ENCODE peak calls at places on chromosome 12, in six cellular contexts. H is psoas muscle; K is K562; Z is mesenchymal stem cell; U is IMR-90; B is CD8-positive, alpha-beta memory T cell. F is an unnamed sample. For H3K36me3, the result is how much of the 10 kb centered on the place peaks cover.

GRCh38 chr12:84813780-84814663 is 98.6 kb downstream of the SLC6A15 start:
- DNase-seq in H (no peak), K (no peak), Z (no peak), U (no peak), B (no peak), F (no peak)

GRCh38 chr12:43281563-43281962 is 270.4 kb downstream of the ADAMTS20 start:
- DNase-seq in H (no peak), K (no peak), Z (no peak), U (no peak), B (no peak), F (no peak)

GRCh38 chr12:4817813-4818212 is 91.9 kb upstream of the KCNA1 start:
- DNase-seq in H (no peak), K (no peak), Z (no peak), U (no peak), B (no peak), F (no peak)

GRCh38 chr12:7844131-7844530 is 28.6 kb downstream of the SLC2A14 start:
- DNase-seq in H (no peak), K (no peak), Z (peak), U (peak), B (no peak), F (no peak)

GRCh38 chr12:28604240-28604639 is 414.0 kb downstream of the CCDC91 start:
- DNase-seq in H (no peak), K (no peak), Z (no peak), U (no peak), B (no peak), F (no peak)

GRCh38 chr12:110741795-110742717 is 635 bp downstream of the PPP1CC start:
- DNase-seq in H (peak), K (peak), Z (peak), U (peak), B (no peak), F (peak)

GRCh38 chr12:101229841-101230241 is 19.8 kb upstream of the SLC5A8 start:
- DNase-seq in H (no peak), K (no peak), Z (no peak), U (no peak), B (no peak), F (no peak)

GRCh38 chr12:48969847-48970701 is 1.5 kb downstream of the WNT10B start:
- DNase-seq in H (no peak), K (peak), Z (peak), U (no peak), B (no peak), F (no peak)

GRCh38 chr12:14962180-14962579 is 779 bp upstream of the ARHGDIB start:
- DNase-seq in H (no peak), K (no peak), Z (no peak), U (no peak), B (no peak), F (no peak)

GRCh38 chr12:49367381-49368239 is at the start of gene SPATS2:
- DNase-seq in H (peak), K (no peak), Z (peak), U (no peak), B (no peak), F (peak)

GRCh38 chr12:89864419-89864818 is 155.8 kb upstream of the ATP2B1 start:
- DNase-seq in H (no peak), K (no peak), Z (peak), U (no peak), B (no peak), F (no peak)

GRCh38 chr12:22282283-22282682 is 52.2 kb downstream of the ST8SIA1 start:
- DNase-seq in H (no peak), K (no peak), Z (peak), U (peak), B (no peak), F (no peak)

GRCh38 chr12:30980886-30981662 is 54.5 kb downstream of the TSPAN11 start:
- DNase-seq in H (no peak), K (no peak), Z (no peak), U (no peak), B (no peak), F (no peak)

GRCh38 chr12:130508318-130508717 is 170.6 kb downstream of the PIWIL1 start:
- DNase-seq in H (no peak), K (no peak), Z (no peak), U (no peak), B (no peak), F (no peak)

GRCh38 chr12:75853621-75854020 is 178.0 kb downstream of the PHLDA1 start:
- DNase-seq in H (no peak), K (no peak), Z (peak), U (no peak), B (no peak), F (no peak)

GRCh38 chr12:3757261-3757660 is 4.4 kb upstream of the CRACR2A start:
- DNase-seq in H (no peak), K (no peak), Z (no peak), U (no peak), B (no peak), F (no peak)

GRCh38 chr12:108832730-108833354 is 24.5 kb downstream of the SSH1 start:
- DNase-seq in H (no peak), K (no peak), Z (peak), U (peak), B (no peak), F (no peak)

GRCh38 chr12:524167-524951 is 64.6 kb downstream of the B4GALNT3 start:
- DNase-seq in H (no peak), K (no peak), Z (no peak), U (no peak), B (no peak), F (no peak)

GRCh38 chr12:91529829-91530228 is 347.2 kb upstream of the DCN start:
- DNase-seq in H (no peak), K (no peak), Z (no peak), U (no peak), B (no peak), F (no peak)

GRCh38 chr12:1083086-1083887 is 92.3 kb downstream of the ERC1 start:
- DNase-seq in H (no peak), K (no peak), Z (peak), U (no peak), B (no peak), F (no peak)

GRCh38 chr12:126708492-126708896 is 1558.5 kb upstream of the TMEM132C start:
- DNase-seq in H (no peak), K (no peak), Z (no peak), U (no peak), B (no peak), F (no peak)

GRCh38 chr12:8697120-8697475 is 693 bp upstream of the RIMKLB start:
- DNase-seq in H (peak), K (peak), Z (peak), U (peak), B (no peak), F (no peak)

GRCh38 chr12:25549120-25549519 is 4.0 kb downstream of the LMNTD1 start:
- DNase-seq in H (no peak), K (no peak), Z (no peak), U (no peak), B (no peak), F (no peak)

GRCh38 chr12:7113389-7113871 is 4.4 kb upstream of the C1RL start:
- DNase-seq in H (no peak), K (peak), Z (peak), U (peak), B (peak), F (peak)

GRCh38 chr12:60174914-60175313 is 579.1 kb downstream of the SLC16A7 start:
- DNase-seq in H (no peak), K (no peak), Z (no peak), U (peak), B (no peak), F (no peak)

GRCh38 chr12:82671673-82672195 is 15.0 kb upstream of the TMTC2 start:
- DNase-seq in H (no peak), K (no peak), Z (no peak), U (no peak), B (no peak), F (no peak)

GRCh38 chr12:41223600-41223999 is 35.5 kb downstream of the PDZRN4 start:
- DNase-seq in H (no peak), K (no peak), Z (no peak), U (no peak), B (no peak), F (no peak)

GRCh38 chr12:57105011-57105753 is 6.0 kb downstream of the STAT6 start:
- DNase-seq in H (peak), K (no peak), Z (no peak), U (no peak), B (no peak), F (no peak)

GRCh38 chr12:52075409-52075724 is 4.1 kb upstream of the SMIM41 start:
- DNase-seq in H (no peak), K (no peak), Z (no peak), U (peak), B (no peak), F (no peak)

GRCh38 chr12:117313906-117314305 is 47.5 kb downstream of the NOS1 start:
- DNase-seq in H (no peak), K (no peak), Z (no peak), U (no peak), B (no peak), F (no peak)

GRCh38 chr12:44034916-44035315 is 199.0 kb downstream of the TMEM117 start:
- DNase-seq in H (no peak), K (no peak), Z (no peak), U (no peak), B (no peak), F (no peak)

GRCh38 chr12:123075092-123075491 is 75.8 kb downstream of the PITPNM2 start:
- DNase-seq in H (no peak), K (no peak), Z (no peak), U (no peak), B (no peak), F (no peak)

GRCh38 chr12:130703733-130704375 is 12.2 kb downstream of the RIMBP2 start:
- DNase-seq in H (no peak), K (no peak), Z (no peak), U (no peak), B (no peak), F (peak)

GRCh38 chr12:108641446-108642268 is 8.0 kb upstream of the SELPLG start:
- DNase-seq in H (no peak), K (peak), Z (no peak), U (no peak), B (no peak), F (peak)

GRCh38 chr12:5889381-5890047 is 55.5 kb downstream of the ANO2 start:
- DNase-seq in H (no peak), K (peak), Z (no peak), U (no peak), B (no peak), F (no peak)

DNA sequence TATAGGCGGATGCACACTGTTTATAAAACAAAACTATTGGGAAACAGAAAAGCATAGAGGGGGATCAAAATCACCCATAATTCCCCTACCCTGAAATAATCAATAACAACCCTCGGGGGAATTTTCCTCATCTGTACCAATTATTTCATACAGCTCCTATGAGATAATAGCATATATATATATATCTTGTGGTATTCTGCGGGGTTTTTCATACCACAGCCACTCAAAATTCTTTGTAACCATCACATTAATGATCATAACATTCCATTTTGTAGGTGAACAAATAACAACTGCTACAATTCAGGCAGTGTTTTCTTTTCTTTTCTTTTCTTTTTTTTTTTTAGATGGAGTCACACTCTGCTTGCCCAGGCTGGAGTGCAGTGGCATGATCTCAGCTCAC is 35.3 kb downstream of the P2RX7 start:
- DNase-seq in H (no peak), K (no peak), Z (no peak), U (no peak), B (no peak), F (no peak)
- H3K36me3 ChIP-seq in H (under half), K (under half), Z (under half), U (under half), B (under half), F (half or more)

GRCh38 chr12:132460571-132460970 is 29.4 kb upstream of the FBRSL1 start:
- DNase-seq in H (no peak), K (peak), Z (no peak), U (no peak), B (no peak), F (no peak)

GRCh38 chr12:132464820-132465219 is 25.1 kb upstream of the FBRSL1 start:
- DNase-seq in H (no peak), K (no peak), Z (no peak), U (no peak), B (no peak), F (no peak)

GRCh38 chr12:132465269-132466190 is 24.4 kb upstream of the FBRSL1 start:
- DNase-seq in H (peak), K (no peak), Z (no peak), U (no peak), B (no peak), F (no peak)

GRCh38 chr12:132461526-132461925 is 28.4 kb upstream of the FBRSL1 start:
- DNase-seq in H (no peak), K (no peak), Z (no peak), U (no peak), B (no peak), F (no peak)

GRCh38 chr12:132462778-132463177 is 27.2 kb upstream of the FBRSL1 start:
- DNase-seq in H (no peak), K (no peak), Z (no peak), U (no peak), B (no peak), F (no peak)
- H3K36me3 ChIP-seq in H (under half), K (under half), Z (under half), U (under half), B (under half), F (under half)

GRCh38 chr12:131913666-131914065 is 15.4 kb upstream of the PUS1 start:
- DNase-seq in H (no peak), K (no peak), Z (no peak), U (no peak), B (no peak), F (no peak)

GRCh38 chr12:131912526-131913274 is 16.4 kb upstream of the PUS1 start:
- DNase-seq in H (peak), K (no peak), Z (peak), U (peak), B (no peak), F (no peak)

GRCh38 chr12:131915000-131915689 is 13.9 kb upstream of the PUS1 start:
- DNase-seq in H (no peak), K (no peak), Z (no peak), U (no peak), B (no peak), F (no peak)

GRCh38 chr12:131915774-131916173 is 13.3 kb upstream of the PUS1 start:
- DNase-seq in H (no peak), K (no peak), Z (no peak), U (no peak), B (no peak), F (no peak)

DNA sequence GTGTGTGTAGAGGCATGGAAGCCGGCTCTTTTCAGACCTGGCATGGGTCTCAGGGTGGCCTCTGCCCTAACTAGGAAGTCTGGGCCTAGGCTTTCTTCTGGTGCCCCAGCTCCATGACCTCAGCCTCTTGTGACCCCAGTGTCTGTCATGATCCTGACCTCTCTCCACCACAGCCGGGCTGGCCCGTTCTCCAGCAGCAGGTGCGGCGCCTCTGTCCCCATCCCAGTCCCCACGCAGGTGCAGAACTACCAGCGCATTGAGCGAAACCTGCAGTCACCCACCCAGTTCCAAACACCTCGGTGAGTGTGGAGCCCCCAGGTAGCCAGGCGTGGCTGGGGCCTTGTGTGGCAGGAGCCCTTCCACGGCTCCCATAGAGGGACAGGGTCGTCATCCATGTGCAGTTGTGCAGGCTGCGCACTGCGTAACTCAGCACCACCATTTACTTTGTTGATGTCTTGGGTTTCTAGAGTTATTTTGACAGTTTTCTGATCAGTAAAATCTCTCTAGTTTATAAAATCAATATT is 14.8 kb upstream of the PUS1 start:
- DNase-seq in H (peak), K (no peak), Z (no peak), U (no peak), B (no peak), F (no peak)
- H3K36me3 ChIP-seq in H (under half), K (under half), Z (half or more), U (half or more), B (under half), F (half or more)

DNA sequence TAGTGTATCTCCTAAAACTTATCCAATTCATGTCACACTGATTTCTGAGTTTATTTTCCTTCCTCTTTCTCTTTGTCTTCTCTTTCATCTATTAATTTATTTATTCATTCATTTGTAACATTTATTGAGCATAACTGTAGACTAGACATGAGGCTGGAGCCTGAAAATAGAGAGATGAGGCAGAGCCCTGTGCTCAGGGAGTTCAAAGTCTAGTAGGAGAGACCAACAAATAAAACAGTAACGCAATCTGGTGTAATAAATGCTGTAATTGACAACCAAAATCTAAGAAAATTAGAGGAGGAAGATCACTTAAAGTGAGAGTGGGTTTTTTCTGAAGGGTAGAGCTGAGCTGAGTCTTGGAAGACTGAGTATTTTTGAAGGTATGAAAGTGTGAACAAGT is 87.5 kb downstream of the POLR3B start:
- DNase-seq in H (no peak), K (no peak), Z (no peak), U (no peak), B (no peak), F (no peak)
- H3K36me3 ChIP-seq in H (under half), K (under half), Z (under half), U (under half), B (under half), F (under half)

DNA sequence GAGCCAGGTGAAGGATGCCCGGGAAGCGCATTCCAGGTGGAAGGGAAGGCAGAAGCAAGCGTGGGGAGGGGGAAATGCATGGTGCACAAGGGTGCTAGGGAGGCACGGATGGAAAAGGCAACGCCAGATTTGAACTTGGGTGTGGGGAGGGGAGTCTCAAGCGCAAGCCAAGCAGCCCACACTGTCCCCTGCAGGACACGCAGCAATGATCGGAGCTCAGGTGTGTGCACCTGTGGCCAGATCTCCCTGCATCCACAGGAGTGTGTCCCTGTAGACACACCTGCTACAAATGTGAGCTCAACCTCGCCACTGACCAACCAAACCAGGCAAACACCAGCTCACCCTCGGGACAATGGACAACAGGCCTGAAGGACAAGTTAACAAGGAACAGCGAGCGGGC is 63.2 kb downstream of the SCARB1 start:
- DNase-seq in H (no peak), K (no peak), Z (no peak), U (no peak), B (no peak), F (no peak)
- H3K36me3 ChIP-seq in H (under half), K (half or more), Z (under half), U (under half), B (under half), F (under half)

DNA sequence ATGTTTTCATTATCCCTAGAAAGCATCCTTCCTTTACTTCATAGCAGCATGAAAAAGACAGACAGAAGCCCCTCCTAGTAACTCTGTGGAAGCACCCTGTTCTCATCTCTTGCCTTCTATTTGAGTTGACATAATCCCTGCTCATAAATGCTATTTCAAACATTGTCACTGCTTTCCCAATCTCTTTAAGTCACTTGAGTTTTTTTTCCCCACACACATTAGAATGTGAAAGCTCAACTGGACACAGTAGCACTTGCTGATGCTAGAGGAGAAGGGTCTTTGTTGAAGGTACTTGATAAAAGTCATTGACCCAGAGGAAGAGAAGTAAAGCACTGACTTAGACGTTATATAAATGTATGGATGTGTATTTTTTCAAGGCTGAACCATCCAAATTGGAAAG is 3.0 kb downstream of the E2F7 start:
- DNase-seq in H (no peak), K (no peak), Z (peak), U (no peak), B (no peak), F (no peak)
- H3K36me3 ChIP-seq in H (under half), K (half or more), Z (under half), U (under half), B (under half), F (under half)

GRCh38 chr12:45350861-45351260 is 135.0 kb downstream of the ANO6 start:
- DNase-seq in H (peak), K (no peak), Z (no peak), U (no peak), B (no peak), F (no peak)
- H3K36me3 ChIP-seq in H (under half), K (under half), Z (under half), U (under half), B (under half), F (under half)

GRCh38 chr12:31989987-31990386 is 30.8 kb downstream of the RESF1 start:
- DNase-seq in H (no peak), K (no peak), Z (peak), U (peak), B (no peak), F (no peak)

GRCh38 chr12:31991146-31991545 is 31.9 kb downstream of the RESF1 start:
- DNase-seq in H (no peak), K (no peak), Z (no peak), U (no peak), B (no peak), F (no peak)

GRCh38 chr12:31984806-31985591 is 25.8 kb downstream of the RESF1 start:
- DNase-seq in H (no peak), K (no peak), Z (no peak), U (no peak), B (no peak), F (no peak)

GRCh38 chr12:31989571-31989970 is 30.4 kb downstream of the RESF1 start:
- DNase-seq in H (no peak), K (no peak), Z (no peak), U (no peak), B (no peak), F (no peak)

GRCh38 chr12:31985832-31986231 is 26.6 kb downstream of the RESF1 start:
- DNase-seq in H (no peak), K (no peak), Z (no peak), U (no peak), B (no peak), F (no peak)
- H3K36me3 ChIP-seq in H (under half), K (half or more), Z (under half), U (under half), B (under half), F (under half)